ENCODE peak calls at places on chromosomes 2 and 18, in six cellular contexts. I, H, E, S, Y and A are unnamed samples.

GRCh38 chr2:206988884-206989283 is 49.6 kb downstream of the CPO start:
- DNase-seq in I (no peak), H (no peak), E (no peak), S (no peak), Y (no peak), A (no peak)

GRCh38 chr2:16400127-16400623 is 265.5 kb downstream of the CYRIA start:
- DNase-seq in I (no peak), H (no peak), E (no peak), S (no peak), Y (no peak), A (no peak)

GRCh38 chr18:23661735-23662308 is 889 bp downstream of the ANKRD29 start:
- DNase-seq in I (no peak), H (no peak), E (no peak), S (no peak), Y (no peak), A (no peak)

GRCh38 chr2:54461251-54461650 is 5.1 kb downstream of the SPTBN1 start:
- DNase-seq in I (no peak), H (no peak), E (no peak), S (no peak), Y (no peak), A (no peak)

GRCh38 chr2:181393472-181393871 is 63.7 kb upstream of the ITGA4 start:
- DNase-seq in I (no peak), H (no peak), E (no peak), S (no peak), Y (no peak), A (no peak)

GRCh38 chr2:166593403-166593802 is 99.4 kb upstream of the SCN7A start:
- DNase-seq in I (no peak), H (no peak), E (no peak), S (no peak), Y (no peak), A (no peak)

GRCh38 chr2:175062787-175063585 is 57.8 kb upstream of the CHN1 start:
- DNase-seq in I (no peak), H (no peak), E (no peak), S (no peak), Y (no peak), A (no peak)

GRCh38 chr2:105731511-105731910 is 13.2 kb upstream of the NCK2 start:
- DNase-seq in I (no peak), H (no peak), E (no peak), S (no peak), Y (no peak), A (no peak)

GRCh38 chr2:135586148-135586547 is 54.9 kb downstream of the R3HDM1 start:
- DNase-seq in I (no peak), H (no peak), E (no peak), S (peak; percentile 45), Y (peak; percentile 4), A (no peak)

GRCh38 chr2:223092667-223093066 is 40.7 kb downstream of the KCNE4 start:
- DNase-seq in I (no peak), H (no peak), E (no peak), S (no peak), Y (no peak), A (no peak)

GRCh38 chr2:120195575-120195974 is 27.6 kb downstream of the TMEM185B start:
- DNase-seq in I (no peak), H (no peak), E (no peak), S (no peak), Y (no peak), A (no peak)

GRCh38 chr2:152071077-152071476 is 27.8 kb downstream of the CACNB4 start:
- DNase-seq in I (no peak), H (no peak), E (no peak), S (no peak), Y (no peak), A (no peak)

GRCh38 chr2:100682536-100682935 is 119.7 kb downstream of the PDCL3 start:
- DNase-seq in I (no peak), H (no peak), E (no peak), S (peak; percentile 26), Y (no peak), A (no peak)

GRCh38 chr18:31687016-31687415 is 2.6 kb upstream of the B4GALT6 start:
- DNase-seq in I (no peak), H (no peak), E (no peak), S (no peak), Y (no peak), A (no peak)

GRCh38 chr2:96353032-96353561 is 17.5 kb downstream of the NCAPH start:
- DNase-seq in I (no peak), H (peak; percentile 78), E (no peak), S (no peak), Y (no peak), A (no peak)

GRCh38 chr2:61114147-61114546 is 47.8 kb upstream of the C2orf74 start:
- DNase-seq in I (no peak), H (no peak), E (no peak), S (peak; percentile 50), Y (no peak), A (no peak)

GRCh38 chr2:180203972-180204371 is 196.9 kb upstream of the CWC22 start:
- DNase-seq in I (no peak), H (no peak), E (peak; percentile 61), S (no peak), Y (no peak), A (no peak)

DNA sequence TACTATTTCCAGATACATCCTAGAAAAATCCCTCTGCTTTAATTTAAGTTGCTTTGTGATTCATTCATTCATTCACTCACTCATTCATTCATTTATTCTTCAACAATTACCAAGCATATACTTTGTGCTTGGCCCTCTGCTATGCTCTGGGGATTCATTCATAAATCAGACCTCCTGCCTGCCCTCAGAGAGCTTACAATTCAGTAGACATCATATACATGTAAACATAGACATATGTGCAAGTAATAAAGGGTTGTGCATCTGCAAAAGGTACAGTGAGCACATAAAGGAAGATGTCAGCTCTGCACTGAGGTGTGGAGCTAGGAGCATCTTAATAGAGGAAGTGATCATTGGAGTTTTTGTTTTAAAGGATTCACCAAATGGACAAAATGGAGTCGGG is 189.4 kb downstream of the AGPS start:
- DNase-seq in I (no peak), H (no peak), E (no peak), S (no peak), Y (no peak), A (no peak)
- H3K4me3 ChIP-seq in I (no peak overlapping the region), H (no peak overlapping the region), E (no peak overlapping the region), S (no peak overlapping the region), Y (no peak overlapping the region), A (no peak overlapping the region)

GRCh38 chr18:70371908-70372307 is 83.1 kb downstream of the SOCS6 start:
- DNase-seq in I (no peak), H (no peak), E (no peak), S (no peak), Y (no peak), A (no peak)
- H3K27me3 ChIP-seq in I (no peaks in the 10 kb centered on the region), H (no peaks in the 10 kb centered on the region), E (no peaks in the 10 kb centered on the region), S (no peaks in the 10 kb centered on the region), Y (no peaks in the 10 kb centered on the region), A (no peaks in the 10 kb centered on the region)

DNA sequence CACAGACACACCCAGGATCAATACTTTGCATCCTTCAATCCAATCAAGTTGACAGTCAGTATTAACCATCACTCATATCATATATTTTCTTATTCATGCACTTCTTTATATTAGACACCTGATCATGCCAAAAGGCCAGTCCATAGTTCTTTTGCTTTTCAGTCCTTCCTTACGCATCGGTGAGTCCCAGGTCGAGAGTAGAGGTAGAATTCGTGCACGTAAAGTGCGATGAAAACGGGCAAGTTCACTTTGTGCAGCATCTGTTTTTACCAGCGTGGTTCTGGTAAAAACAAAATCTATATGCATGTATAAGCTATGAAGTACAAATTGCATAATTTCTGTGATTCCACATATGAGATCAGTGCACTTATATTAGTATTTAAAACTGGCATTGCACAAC is 1.2 kb upstream of the COPS8 start:
- DNase-seq in I (no peak), H (no peak), E (no peak), S (no peak), Y (no peak), A (no peak)
- H3K4me1 ChIP-seq in I (peaks cover 12% of the 10 kb centered on the region), H (no peaks in the 10 kb centered on the region), E (peaks cover 12% of the 10 kb centered on the region), S (peaks cover 2% of the 10 kb centered on the region), Y (peaks cover 7% of the 10 kb centered on the region), A (no peaks in the 10 kb centered on the region)

DNA sequence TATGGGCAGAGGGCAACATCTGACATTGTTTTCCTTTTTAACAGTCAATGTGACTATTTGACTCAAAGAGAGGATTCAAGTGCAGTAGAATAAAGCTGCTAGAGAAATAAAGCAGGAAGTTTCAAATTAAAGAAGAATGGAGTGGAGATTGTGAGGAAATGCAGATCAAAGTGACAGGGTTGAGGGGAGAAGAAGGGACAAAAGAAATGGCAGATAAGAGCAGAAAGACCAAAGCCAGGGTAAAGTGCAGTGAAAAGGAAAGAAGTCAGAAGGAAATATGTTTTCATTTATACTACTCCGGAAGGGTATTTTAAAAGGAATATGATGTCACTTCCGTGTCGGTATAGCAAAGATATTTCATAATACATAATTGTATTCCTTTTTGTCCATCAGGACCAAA is 297.5 kb upstream of the CRIM1 start:
- DNase-seq in I (no peak), H (no peak), E (no peak), S (no peak), Y (no peak), A (no peak)
- H3K4me3 ChIP-seq in I (no peak overlapping the region), H (no peak overlapping the region), E (no peak overlapping the region), S (no peak overlapping the region), Y (no peak overlapping the region), A (no peak overlapping the region)

GRCh38 chr2:189836644-189837043 is 52.4 kb downstream of the PMS1 start:
- DNase-seq in I (no peak), H (no peak), E (no peak), S (no peak), Y (no peak), A (no peak)
- H3K27me3 ChIP-seq in I (no peaks in the 10 kb centered on the region), H (no peaks in the 10 kb centered on the region), E (no peaks in the 10 kb centered on the region), S (no peaks in the 10 kb centered on the region), Y (no peaks in the 10 kb centered on the region), A (no peaks in the 10 kb centered on the region)

GRCh38 chr18:58209326-58209725 is 165.3 kb downstream of the NEDD4L start:
- DNase-seq in I (no peak), H (no peak), E (no peak), S (no peak), Y (no peak), A (no peak)
- H3K4me1 ChIP-seq in I (peaks cover 6% of the 10 kb centered on the region), H (no peaks in the 10 kb centered on the region), E (peaks cover 50% of the 10 kb centered on the region), S (peaks cover 12% of the 10 kb centered on the region), Y (peaks cover 4% of the 10 kb centered on the region), A (peaks cover 2% of the 10 kb centered on the region)